ENCODE peak calls at places on chromosomes 5 and 9, in four cellular contexts. A is hepatocyte, I is MM.1S, B is PC-3. D is an unnamed sample.

GRCh38 chr9:134515026-134515821 is 126.4 kb upstream of the COL5A1 start:
- DNase-seq in A (no peak), I (no peak), B (no peak), D (no peak)

GRCh38 chr5:125575561-125576504 is 829.4 kb upstream of the ZNF608 start:
- DNase-seq in A (peak; percentile 40), I (no peak), B (no peak), D (peak; percentile 64)

GRCh38 chr9:133937120-133937519 is 55.0 kb downstream of the VAV2 start:
- DNase-seq in A (no peak), I (no peak), B (no peak), D (no peak)

GRCh38 chr5:147822686-147823491 is 8.6 kb downstream of the SPINK1 start:
- DNase-seq in A (peak; percentile 74), I (peak; percentile 82), B (peak; percentile 90), D (peak; percentile 73)

GRCh38 chr5:132090107-132090506 is 16.5 kb downstream of the CSF2 start:
- DNase-seq in A (no peak), I (peak; percentile 54), B (peak; percentile 89), D (no peak)

GRCh38 chr9:109781086-109781485 is 1.1 kb downstream of the PALM2AKAP2 start:
- DNase-seq in A (no peak), I (no peak), B (no peak), D (no peak)

GRCh38 chr5:67765697-67766096 is 449.9 kb upstream of the PIK3R1 start:
- DNase-seq in A (no peak), I (no peak), B (no peak), D (no peak)

GRCh38 chr9:85723220-85723619 is 18.5 kb downstream of the AGTPBP1 start:
- DNase-seq in A (peak; percentile 45), I (no peak), B (no peak), D (peak; percentile 69)

GRCh38 chr5:78953092-78953800 is 31.9 kb downstream of the ARSB start:
- DNase-seq in A (no peak), I (no peak), B (no peak), D (no peak)

GRCh38 chr9:86624616-86625015 is 270.4 kb upstream of the TUT7 start:
- DNase-seq in A (no peak), I (no peak), B (no peak), D (no peak)

GRCh38 chr5:424259-425110 is 18.5 kb upstream of the EXOC3 start:
- DNase-seq in A (no peak), I (peak; percentile 42), B (peak; percentile 35), D (no peak)

DNA sequence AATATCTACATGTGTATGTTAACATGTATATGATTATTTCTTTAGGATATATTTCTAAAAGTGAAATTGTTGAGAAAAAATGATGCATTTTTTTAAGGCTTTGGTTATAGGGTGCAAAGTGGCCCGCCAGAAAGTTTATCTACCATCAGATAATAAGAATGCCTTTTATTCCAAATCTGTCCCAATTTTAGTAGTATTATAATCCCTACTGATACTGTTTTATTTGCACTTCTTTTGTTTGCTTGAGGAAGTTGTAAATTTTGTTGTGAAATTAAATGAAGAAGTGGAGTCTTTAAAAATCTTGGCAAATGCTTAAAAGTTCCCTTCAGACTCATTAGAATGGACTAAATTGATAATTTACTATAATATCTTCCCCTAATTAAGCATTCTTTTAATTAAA is 73.0 kb downstream of the NIPBL start:
- DNase-seq in A (no peak), I (no peak), B (no peak), D (no peak)
- TF ChIP-seq EZH2 in A (no peak), I (no peak), B (no peak), D (no peak)

GRCh38 chr5:118611332-118611945 is 376.9 kb downstream of the DTWD2 start:
- DNase-seq in A (peak; percentile 31), I (peak; percentile 18), B (peak; percentile 27), D (peak; percentile 51)
- TF ChIP-seq EZH2phosphoT487 in A (no peak), I (no peak), B (no peak), D (no peak)

DNA sequence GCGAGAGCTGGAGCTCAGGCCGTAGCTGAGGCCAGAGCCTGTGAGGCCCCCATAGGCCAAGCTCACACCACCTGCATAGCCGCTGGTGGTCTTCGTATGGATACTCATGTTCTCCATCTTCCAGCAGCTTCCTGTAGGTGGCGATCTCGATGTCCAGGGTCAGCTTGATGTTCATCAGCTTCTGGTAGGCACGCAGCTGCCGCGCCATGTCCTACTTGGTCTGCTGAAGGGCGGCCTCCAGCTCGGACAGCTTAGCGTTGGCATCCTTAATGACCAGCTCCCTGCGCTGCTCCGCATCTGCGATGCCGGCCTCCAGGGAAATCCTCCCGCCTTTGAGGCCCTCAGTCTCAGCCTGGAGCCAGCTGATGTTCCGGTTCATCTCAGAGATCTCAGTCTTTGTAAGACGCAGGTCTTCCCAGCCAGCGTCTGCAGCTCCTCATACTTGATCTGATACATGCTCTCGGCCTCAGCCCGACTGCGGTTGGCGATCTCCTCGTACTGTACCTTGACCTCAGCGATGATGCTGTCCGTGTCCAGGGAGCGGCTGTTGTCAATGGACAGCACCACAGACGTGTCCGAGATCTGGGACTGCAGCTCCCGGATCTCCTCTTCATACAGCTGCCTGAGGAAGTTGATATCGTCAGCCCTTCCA is 172.1 kb downstream of the PPP2R2B start:
- DNase-seq in A (no peak), I (no peak), B (no peak), D (peak; percentile 17)
- TF ChIP-seq CTCF in A (no peak), I (no peak), B (peak; percentile 39), D (peak; percentile 23)

GRCh38 chr9:93951655-93952118 is 3.5 kb downstream of the BARX1 start:
- DNase-seq in A (no peak), I (no peak), B (no peak), D (peak; percentile 29)
- TF ChIP-seq EZH2 in A (peak; percentile 99), I (no peak), B (no peak), D (peak; percentile 94)

GRCh38 chr5:133868946-133869674 is 99.3 kb downstream of the C5orf15 start:
- DNase-seq in A (peak; percentile 87), I (peak; percentile 79), B (peak; percentile 74), D (peak; percentile 75)
- TF ChIP-seq EZH2phosphoT487 in A (no peak), I (no peak), B (no peak), D (no peak)

GRCh38 chr9:78618735-78619134 is 321.8 kb downstream of the PSAT1 start:
- DNase-seq in A (no peak), I (no peak), B (no peak), D (no peak)
- TF ChIP-seq CTCF in A (no peak), I (no peak), B (no peak), D (no peak)

D was measured in neural progenitor cell.